ENCODE peak calls at places on chromosomes 5 and 9, in five cellular contexts. C is GM12891, W is K562, R is GM12878, M is HepG2. B is an unnamed sample.

GRCh38 chr5:38543074-38543473 is 13.4 kb downstream of the LIFR start:
- DNase-seq in C (no peak), W (no peak), R (no peak), M (no peak), B (no peak)

GRCh38 chr5:173496129-173496882 is 120.1 kb downstream of the BOD1 start:
- DNase-seq in C (no peak), W (no peak), R (no peak), M (no peak), B (no peak)

GRCh38 chr5:141618030-141618803 is 583 bp downstream of the DIAPH1 start:
- DNase-seq in C (no peak), W (peak; percentile 68), R (no peak), M (peak; percentile 63), B (no peak)

GRCh38 chr5:150428106-150428876 is 15.6 kb upstream of the CD74 start:
- DNase-seq in C (no peak), W (no peak), R (no peak), M (peak; percentile 83), B (no peak)

GRCh38 chr5:9052421-9052820 is 493.5 kb downstream of the SEMA5A start:
- DNase-seq in C (no peak), W (no peak), R (no peak), M (no peak), B (no peak)

GRCh38 chr9:100436566-100436965 is 9.6 kb downstream of the MSANTD3 start:
- DNase-seq in C (no peak), W (no peak), R (no peak), M (no peak), B (no peak)

GRCh38 chr5:55911784-55912653 is 60.9 kb downstream of the IL31RA start:
- DNase-seq in C (no peak), W (no peak), R (no peak), M (no peak), B (no peak)

GRCh38 chr9:92747459-92748232 is 17.0 kb downstream of the BICD2 start:
- DNase-seq in C (no peak), W (peak; percentile 32), R (no peak), M (no peak), B (no peak)

GRCh38 chr9:27367175-27367798 is 70.3 kb upstream of the EQTN start:
- DNase-seq in C (no peak), W (no peak), R (peak; percentile 64), M (no peak), B (no peak)

GRCh38 chr5:168366124-168366523 is 74.7 kb downstream of the WWC1 start:
- DNase-seq in C (no peak), W (no peak), R (no peak), M (no peak), B (no peak)

GRCh38 chr5:155017610-155018009 is 4.1 kb downstream of the KIF4B start:
- DNase-seq in C (peak; percentile 42), W (no peak), R (no peak), M (no peak), B (peak; percentile 25)

GRCh38 chr9:112162644-112163413 is 12.3 kb downstream of the SUSD1 start:
- DNase-seq in C (no peak), W (no peak), R (no peak), M (no peak), B (no peak)
- TF ChIP-seq TAF1 in C (no peak), W (no peak), R (no peak), M (no peak), B (no peak)

GRCh38 chr5:65015767-65016166 is 247.0 kb downstream of the CWC27 start:
- DNase-seq in C (no peak), W (no peak), R (no peak), M (no peak), B (no peak)

GRCh38 chr5:65014769-65015168 is 246.0 kb downstream of the CWC27 start:
- DNase-seq in C (no peak), W (no peak), R (no peak), M (no peak), B (no peak)

GRCh38 chr5:65010841-65011240 is 242.1 kb downstream of the CWC27 start:
- DNase-seq in C (no peak), W (no peak), R (no peak), M (no peak), B (no peak)

GRCh38 chr5:65013141-65013540 is 244.4 kb downstream of the CWC27 start:
- DNase-seq in C (no peak), W (no peak), R (no peak), M (no peak), B (no peak)

GRCh38 chr5:65012411-65012972 is 243.8 kb downstream of the CWC27 start:
- DNase-seq in C (no peak), W (no peak), R (no peak), M (no peak), B (no peak)
- TF ChIP-seq POLR2AphosphoS5 in C (no peak), W (no peak), R (no peak), M (no peak), B (no peak)

GRCh38 chr9:120366646-120367019 is 213.3 kb downstream of the CDK5RAP2 start:
- DNase-seq in C (no peak), W (no peak), R (no peak), M (peak; percentile 88), B (no peak)
- TF ChIP-seq POLR2A in C (no peak), W (no peak), R (no peak), M (peak; percentile 41), B (no peak)

GRCh38 chr5:42570946-42571625 is 147.8 kb downstream of the GHR start:
- DNase-seq in C (no peak), W (no peak), R (no peak), M (no peak), B (no peak)
- TF ChIP-seq TAF1 in C (no peak), W (no peak), R (no peak), M (no peak), B (no peak)

DNA sequence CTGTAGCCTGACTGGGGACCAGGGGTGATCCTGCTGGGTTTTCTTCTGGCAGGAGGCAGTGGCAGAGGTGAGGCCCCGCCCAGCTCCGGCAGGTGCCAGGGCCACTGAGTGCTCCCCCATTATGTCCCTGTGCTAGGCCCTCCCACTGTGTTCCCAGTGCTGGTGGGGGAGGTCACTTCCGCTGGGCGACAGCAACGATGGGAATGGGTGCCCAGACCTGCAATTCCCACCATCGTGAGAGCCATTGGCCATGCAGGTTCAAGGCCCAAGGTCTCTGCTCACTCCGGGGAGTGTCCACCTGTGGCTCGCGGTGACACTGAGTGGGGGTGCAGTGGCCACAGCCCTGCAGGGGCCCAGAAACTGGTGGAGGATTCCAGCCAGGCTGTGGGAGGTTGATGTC is 98.6 kb downstream of the RXRA start:
- DNase-seq in C (no peak), W (no peak), R (no peak), M (no peak), B (no peak)
- TF ChIP-seq POLR2AphosphoS5 in C (no peak), W (no peak), R (no peak), M (no peak), B (no peak)